ENCODE peak calls at places on chromosome 9, in six cellular contexts. R is HepG2, K is NT2/D1, N is HCT116, W is K562, O is H1. X is an unnamed sample.

GRCh38 chr9:79014929-79015699 is 556.7 kb upstream of the TLE4 start:
- DNase-seq in O (no peak), K (no peak), W (no peak), N (no peak), R (no peak), X (no peak)

GRCh38 chr9:37906312-37907239 is 2.6 kb upstream of the SLC25A51 start:
- DNase-seq in N (no peak), W (no peak), R (no peak), O (no peak), K (no peak), X (no peak)

GRCh38 chr9:73183917-73184861 is 32.5 kb downstream of the ANXA1 start:
- DNase-seq in N (peak), K (no peak), R (peak), O (no peak), W (no peak), X (no peak)

GRCh38 chr9:83444110-83444509 is 94.1 kb downstream of the FRMD3 start:
- DNase-seq in O (no peak), R (no peak), N (no peak), K (no peak), W (peak), X (no peak)

GRCh38 chr9:89915187-89915586 is 310.4 kb downstream of the GADD45G start:
- DNase-seq in W (no peak), K (no peak), R (no peak), N (no peak), O (no peak), X (no peak)

GRCh38 chr9:89593776-89594427 is 10.9 kb upstream of the GADD45G start:
- DNase-seq in K (peak), W (peak), O (no peak), R (peak), N (no peak), X (no peak)

GRCh38 chr9:116380496-116380995 is 227.0 kb downstream of the PAPPA start:
- DNase-seq in N (no peak), W (no peak), O (no peak), K (no peak), R (no peak), X (no peak)

GRCh38 chr9:91678807-91679206 is 255.2 kb upstream of the NFIL3 start:
- DNase-seq in O (no peak), R (no peak), K (no peak), N (no peak), W (no peak), X (no peak)

GRCh38 chr9:98708103-98708932 is 417 bp downstream of the GABBR2 start:
- DNase-seq in R (no peak), O (no peak), N (no peak), W (no peak), K (no peak), X (no peak)

GRCh38 chr9:101626295-101626694 is 31.5 kb upstream of the PPP3R2 start:
- DNase-seq in R (no peak), K (no peak), N (no peak), O (no peak), W (no peak), X (no peak)

GRCh38 chr9:37529111-37529510 is 43.4 kb downstream of the POLR1E start:
- DNase-seq in N (no peak), W (no peak), K (no peak), R (no peak), O (no peak), X (peak)

GRCh38 chr9:99183616-99184015 is 38.1 kb downstream of the ALG2 start:
- DNase-seq in N (no peak), W (no peak), O (no peak), R (no peak), K (no peak), X (no peak)

GRCh38 chr9:93680445-93681315 is 104.3 kb downstream of the PHF2 start:
- DNase-seq in O (no peak), R (no peak), N (no peak), K (no peak), W (no peak), X (no peak)

GRCh38 chr9:20650750-20651299 is 28.5 kb upstream of the MLLT3 start:
- DNase-seq in N (no peak), O (no peak), R (peak), W (no peak), K (no peak), X (no peak)

GRCh38 chr9:70112981-70113380 is 69.3 kb downstream of the MAMDC2 start:
- DNase-seq in W (no peak), K (no peak), N (no peak), O (no peak), R (peak), X (no peak)

GRCh38 chr9:136666364-136667216 is 3.9 kb downstream of the EGFL7 start:
- DNase-seq in O (no peak), N (no peak), R (no peak), W (no peak), K (no peak), X (no peak)

GRCh38 chr9:136664000-136664798 is 1.5 kb downstream of the EGFL7 start:
- DNase-seq in W (peak), R (no peak), O (no peak), N (no peak), K (no peak), X (no peak)

GRCh38 chr9:136665704-136666363 is 3.1 kb downstream of the EGFL7 start:
- DNase-seq in O (no peak), R (no peak), K (no peak), W (peak), N (no peak), X (no peak)

GRCh38 chr9:136664799-136665082 is 2.0 kb downstream of the EGFL7 start:
- DNase-seq in O (no peak), K (no peak), R (no peak), N (no peak), W (no peak), X (no peak)

GRCh38 chr9:136665111-136665703 is 2.5 kb downstream of the EGFL7 start:
- DNase-seq in R (no peak), O (no peak), W (no peak), N (no peak), K (no peak), X (no peak)
- TF ChIP-seq ZNF274 in R (no peak), O (no peak), W (no peak), N (no peak), K (no peak), X (no peak)

GRCh38 chr9:114805670-114806551 is at the start of gene TNFSF15:
- DNase-seq in R (peak), W (no peak), O (peak), N (no peak), K (peak), X (peak)
- TF ChIP-seq ZNF274 in R (no peak), W (no peak), O (no peak), N (no peak), K (no peak), X (no peak)

GRCh38 chr9:121564861-121565260 is 65.2 kb upstream of the GGTA1 start:
- DNase-seq in W (no peak), K (no peak), N (no peak), O (no peak), R (no peak), X (no peak)

GRCh38 chr9:121568541-121569265 is 69.1 kb upstream of the GGTA1 start:
- DNase-seq in O (no peak), R (no peak), N (no peak), W (no peak), K (no peak), X (no peak)

GRCh38 chr9:121567142-121568100 is 67.8 kb upstream of the GGTA1 start:
- DNase-seq in R (no peak), O (no peak), K (no peak), N (no peak), W (no peak), X (no peak)

GRCh38 chr9:121568101-121568460 is 68.4 kb upstream of the GGTA1 start:
- DNase-seq in K (no peak), W (no peak), N (no peak), R (no peak), O (no peak), X (no peak)

DNA sequence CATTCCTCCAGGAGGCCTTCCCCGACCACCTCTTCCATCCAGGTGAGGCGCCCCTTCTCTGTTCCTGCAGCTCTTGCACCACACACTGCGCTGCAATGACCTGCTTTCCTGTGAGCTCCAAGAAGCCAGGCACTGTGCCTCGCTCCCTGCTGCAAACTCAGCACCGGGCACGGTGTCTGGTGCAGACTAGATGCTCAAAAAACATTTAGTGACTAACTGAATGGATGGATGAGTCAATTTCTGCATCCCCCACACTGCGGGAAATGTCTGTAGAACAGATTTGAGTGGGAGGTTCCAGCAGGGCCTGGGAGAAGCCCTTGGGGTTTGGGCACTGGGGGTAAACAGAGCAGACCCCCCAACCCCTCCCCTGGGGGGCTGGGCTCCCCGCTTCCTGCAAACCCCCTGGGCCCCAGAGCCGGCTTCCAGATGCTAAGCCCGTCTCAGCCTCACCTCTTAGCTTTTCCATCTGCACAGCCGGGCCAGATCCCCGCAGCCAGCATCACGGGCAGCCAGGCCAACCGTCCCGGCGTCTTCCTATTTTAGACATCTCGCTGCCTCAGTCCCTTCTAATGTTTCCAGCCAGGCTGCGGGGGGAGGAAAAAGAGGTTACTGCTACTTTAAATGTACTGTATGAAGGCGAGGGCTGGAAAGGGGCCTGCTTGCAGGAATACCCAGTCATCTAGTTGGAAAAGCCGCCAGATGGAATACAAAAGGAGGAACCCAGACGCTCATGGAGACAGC is 66.9 kb upstream of the GGTA1 start:
- DNase-seq in O (no peak), K (no peak), R (no peak), W (no peak), N (no peak), X (no peak)
- TF ChIP-seq ZNF274 in O (no peak), K (no peak), R (no peak), W (no peak), N (no peak), X (no peak)

GRCh38 chr9:21779397-21779796 is 23.0 kb upstream of the MTAP start:
- DNase-seq in K (no peak), W (no peak), N (no peak), O (no peak), R (no peak), X (no peak)
- TF ChIP-seq ZNF274 in K (no peak), W (no peak), N (no peak), O (no peak), R (no peak), X (no peak)

DNA sequence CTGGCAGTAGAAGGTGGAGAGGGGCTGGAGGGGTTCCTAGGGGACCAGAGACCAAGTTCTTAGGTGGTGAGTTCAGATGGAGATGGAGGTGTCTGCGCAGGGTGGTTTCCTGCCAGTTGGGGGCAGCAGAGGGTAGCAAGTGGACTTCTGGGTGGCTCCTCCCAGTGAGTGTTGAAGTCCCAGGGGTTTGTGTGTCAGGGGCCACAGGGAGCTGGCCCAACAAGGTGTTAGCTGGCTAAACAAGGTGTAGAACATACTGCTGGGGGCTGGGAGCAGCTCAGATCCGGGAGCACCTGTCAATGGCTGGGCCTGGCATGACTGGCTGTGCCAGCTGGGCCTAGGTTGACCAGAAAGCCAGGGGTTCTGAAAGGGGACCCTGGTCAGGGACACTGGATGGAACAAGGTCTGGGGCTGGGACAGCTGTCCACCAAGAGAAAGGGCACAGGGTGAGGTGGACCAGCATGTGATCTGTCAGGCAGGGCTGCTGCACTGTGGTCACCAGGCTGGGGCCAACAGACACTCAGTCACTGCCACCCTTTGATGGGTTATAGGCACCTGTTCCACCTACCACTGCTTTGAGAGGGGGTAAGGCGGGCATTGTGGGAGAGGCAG is 35.6 kb downstream of the DAB2IP start:
- DNase-seq in N (peak), W (peak), K (peak), R (peak), O (no peak), X (peak)
- TF ChIP-seq ZNF274 in N (no peak), W (no peak), K (no peak), R (no peak), O (no peak), X (no peak)